ENCODE peak calls at places on chromosomes 11 and 22, in seven cellular contexts. M, K, C, L, U, O and F are unnamed samples.

GRCh38 chr22:22235564-22235963 is 9.0 kb upstream of the VPREB1 start:
- DNase-seq in M (peak; percentile 86), K (peak; percentile 59), C (no peak), L (no peak), U (no peak), O (no peak), F (no peak)

GRCh38 chr22:25488244-25489020 is 76.0 kb upstream of the GRK3 start:
- DNase-seq in M (no peak), K (peak; percentile 72), C (no peak), L (no peak), U (peak; percentile 64), O (no peak), F (peak; percentile 92)

GRCh38 chr11:63020671-63021255 is 5.1 kb upstream of the SLC22A8 start:
- DNase-seq in M (peak; percentile 93), K (no peak), C (no peak), L (no peak), U (no peak), O (no peak), F (no peak)

GRCh38 chr22:17970205-17970708 is 54.1 kb downstream of the MICAL3 start:
- DNase-seq in M (no peak), K (peak; percentile 35), C (no peak), L (no peak), U (no peak), O (no peak), F (peak; percentile 45)

GRCh38 chr11:110472858-110473257 is 43.1 kb downstream of the FDX1 start:
- DNase-seq in M (no peak), K (peak; percentile 59), C (no peak), L (no peak), U (no peak), O (no peak), F (no peak)

GRCh38 chr11:121416909-121417567 is 35.1 kb upstream of the SORL1 start:
- DNase-seq in M (no peak), K (peak; percentile 82), C (peak; percentile 67), L (peak; percentile 93), U (peak; percentile 91), O (peak; percentile 69), F (peak; percentile 97)

GRCh38 chr22:26860233-26860765 is 202.9 kb downstream of the MIAT start:
- DNase-seq in M (no peak), K (no peak), C (no peak), L (no peak), U (no peak), O (no peak), F (no peak)

GRCh38 chr11:2194877-2195755 is 23.5 kb upstream of the TH start:
- DNase-seq in M (peak; percentile 93), K (peak; percentile 32), C (no peak), L (no peak), U (no peak), O (no peak), F (peak; percentile 15)

GRCh38 chr11:104625246-104625645 is 273.0 kb downstream of the CASP12 start:
- DNase-seq in M (no peak), K (peak; percentile 61), C (no peak), L (no peak), U (no peak), O (no peak), F (peak; percentile 72)

GRCh38 chr11:132972565-132972964 is 559.7 kb downstream of the OPCML start:
- DNase-seq in M (no peak), K (no peak), C (no peak), L (no peak), U (no peak), O (no peak), F (no peak)

GRCh38 chr11:35484435-35484834 is 41.0 kb downstream of the PAMR1 start:
- DNase-seq in M (no peak), K (peak; percentile 79), C (no peak), L (no peak), U (no peak), O (no peak), F (peak; percentile 51)

GRCh38 chr11:834371-835316 is 1.9 kb downstream of the CD151 start:
- DNase-seq in M (no peak), K (peak; percentile 64), C (no peak), L (peak; percentile 94), U (peak; percentile 83), O (no peak), F (peak; percentile 69)

GRCh38 chr11:128981254-128981653 is 38.6 kb upstream of the TP53AIP1 start:
- DNase-seq in M (no peak), K (no peak), C (no peak), L (no peak), U (no peak), O (no peak), F (no peak)

GRCh38 chr22:43092085-43092484 is 2.9 kb upstream of the TTLL1 start:
- DNase-seq in M (no peak), K (no peak), C (no peak), L (no peak), U (no peak), O (no peak), F (no peak)

GRCh38 chr11:133842053-133842452 is 3.3 kb downstream of the SPATA19 start:
- DNase-seq in M (peak; percentile 70), K (no peak), C (no peak), L (no peak), U (no peak), O (no peak), F (no peak)

GRCh38 chr22:42645341-42645937 is 3.8 kb downstream of the CYB5R3 start:
- DNase-seq in M (no peak), K (peak; percentile 35), C (no peak), L (no peak), U (no peak), O (no peak), F (no peak)

GRCh38 chr11:46342237-46342636 is 5.0 kb upstream of the DGKZ start:
- DNase-seq in M (peak; percentile 83), K (no peak), C (no peak), L (no peak), U (no peak), O (no peak), F (no peak)

GRCh38 chr11:134038897-134039470 is 29.9 kb upstream of the JAM3 start:
- DNase-seq in M (no peak), K (peak; percentile 30), C (no peak), L (peak; percentile 81), U (no peak), O (no peak), F (no peak)

GRCh38 chr11:117946196-117946841 is 17.1 kb upstream of the TMPRSS13 start:
- DNase-seq in M (peak; percentile 24), K (no peak), C (no peak), L (no peak), U (no peak), O (no peak), F (no peak)

GRCh38 chr11:66543263-66544107 is 2.4 kb downstream of the ZDHHC24 start:
- DNase-seq in M (peak; percentile 88), K (peak; percentile 43), C (peak; percentile 85), L (no peak), U (peak; percentile 48), O (no peak), F (peak; percentile 46)

GRCh38 chr22:49724893-49725489 is 102.7 kb downstream of the BRD1 start:
- DNase-seq in M (peak; percentile 93), K (peak; percentile 45), C (peak; percentile 64), L (no peak), U (peak; percentile 36), O (no peak), F (peak; percentile 3)

GRCh38 chr11:17986711-17987220 is 26.1 kb downstream of the SERGEF start:
- DNase-seq in M (no peak), K (no peak), C (no peak), L (no peak), U (no peak), O (no peak), F (no peak)
- TF ChIP-seq CTCF in M (peak; percentile 39), K (no peak), C (no peak), L (no peak), U (no peak), O (no peak), F (peak; percentile 21)

DNA sequence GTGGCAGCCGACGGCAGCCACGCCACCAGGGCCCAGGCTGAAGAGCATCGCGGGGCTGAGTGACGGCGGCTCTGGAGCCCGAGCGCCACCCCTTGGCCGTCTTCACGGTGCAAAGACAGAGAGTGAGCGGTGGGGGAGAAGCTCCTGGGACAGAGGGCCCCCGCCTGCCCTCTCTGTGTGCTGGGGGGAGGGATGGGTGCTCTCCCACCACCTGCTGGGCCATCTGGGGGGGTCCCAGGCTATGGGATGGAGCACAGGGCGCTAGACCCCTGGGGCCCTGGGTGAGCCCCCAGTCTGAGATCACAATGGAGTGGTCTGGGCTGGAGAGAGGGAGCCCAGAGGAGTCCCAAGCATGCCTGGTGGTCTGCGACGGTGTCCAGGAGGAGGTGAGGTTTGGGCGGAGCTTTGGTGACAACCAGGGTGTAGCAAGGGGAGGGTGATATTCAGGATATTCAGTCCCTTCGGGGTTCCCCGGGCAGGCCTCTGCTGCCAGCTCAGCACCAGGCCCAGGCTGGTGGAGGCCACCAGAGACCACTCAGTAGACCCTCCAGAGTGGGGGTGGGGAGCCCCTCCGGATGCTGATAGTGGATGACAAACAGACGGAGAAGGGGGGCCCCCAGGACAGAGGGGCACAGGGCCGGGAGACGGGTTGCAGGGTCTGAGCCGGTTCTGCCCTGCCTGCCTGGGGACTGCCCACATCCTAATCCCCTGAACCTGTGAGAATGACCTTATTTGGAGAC is 78.1 kb upstream of the PRR5 start:
- DNase-seq in M (peak; percentile 79), K (peak; percentile 40), C (peak; percentile 29), L (no peak), U (no peak), O (no peak), F (no peak)
- TF ChIP-seq CTCF in M (peak; percentile 73), K (peak; percentile 73), C (peak; percentile 41), L (no peak), U (no peak), O (peak; percentile 14), F (peak; percentile 69)

DNA sequence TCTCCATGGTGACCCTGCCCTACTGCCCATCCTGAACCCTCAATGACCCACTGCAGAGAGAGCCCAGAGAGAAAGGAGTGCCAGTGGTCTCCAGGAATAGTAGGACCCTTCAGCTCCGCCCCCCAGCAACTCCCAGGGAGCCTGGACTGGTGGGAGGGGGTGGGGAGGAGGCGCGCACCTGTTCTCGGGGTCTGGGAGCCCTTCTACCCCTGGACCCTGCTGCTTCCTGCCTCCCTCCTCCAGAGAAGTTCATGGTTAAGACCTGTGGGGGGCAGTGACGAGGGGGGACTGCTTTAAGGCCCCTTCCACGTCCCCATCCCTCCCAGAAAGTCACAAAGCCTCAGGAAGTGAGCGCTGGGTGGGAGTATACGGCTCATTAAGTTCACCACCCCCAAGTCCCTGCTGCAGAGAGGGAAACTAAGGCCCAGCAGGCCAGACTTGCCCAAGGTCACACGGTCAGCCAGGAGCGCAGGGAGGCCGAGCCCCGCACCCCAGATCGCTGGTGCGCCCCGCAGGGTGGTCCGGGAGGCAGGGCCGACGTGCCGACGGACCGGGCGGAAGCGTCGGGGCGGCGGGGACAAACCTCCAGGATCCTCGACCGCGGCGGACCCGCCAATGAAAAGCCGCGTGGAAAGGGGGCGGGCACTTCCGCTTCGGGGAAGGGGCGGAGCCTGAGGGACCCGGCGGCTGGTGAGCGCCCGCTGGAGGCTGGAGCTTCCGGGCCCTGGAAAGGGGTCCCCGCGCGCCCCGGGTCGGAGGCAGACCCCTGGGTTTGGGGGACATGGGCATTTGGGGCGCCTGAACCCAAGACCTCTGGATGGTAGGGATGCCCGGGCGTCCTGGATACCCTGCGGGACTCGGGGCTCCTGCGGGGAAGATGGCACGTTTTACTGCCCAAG is at the start of the genes NUDT22 and TRPT1:
- DNase-seq in M (peak; percentile 97), K (peak; percentile 74), C (peak; percentile 92), L (peak; percentile 96), U (peak; percentile 91), O (no peak), F (peak; percentile 77)
- TF ChIP-seq CTCF in M (peak; percentile 38), K (peak; percentile 35), C (peak; percentile 35), L (peak; percentile 18), U (no peak), O (peak; percentile 32), F (peak; percentile 29)

DNA sequence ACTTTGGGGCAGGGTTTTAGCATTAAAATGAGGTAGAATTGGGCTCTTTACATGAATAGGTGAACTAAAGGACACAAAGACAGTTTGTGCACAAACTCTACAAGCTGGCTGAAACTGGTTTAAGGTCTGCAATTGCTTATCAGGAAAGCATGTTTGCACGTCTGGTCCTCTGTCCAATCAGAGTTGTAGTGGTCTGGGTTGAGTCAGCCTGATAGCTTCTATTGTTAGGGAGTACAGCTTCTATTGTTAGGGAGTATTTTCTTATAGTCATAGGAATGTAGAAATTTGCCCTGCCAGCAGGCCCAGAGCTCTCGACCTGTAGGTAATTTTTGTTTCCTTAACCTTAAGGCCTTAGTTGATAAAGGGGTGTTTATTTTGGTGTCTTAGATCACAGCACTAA is 1422.4 kb downstream of the LRRC4C start:
- DNase-seq in M (no peak), K (no peak), C (no peak), L (no peak), U (no peak), O (no peak), F (no peak)
- TF ChIP-seq CTCF in M (no peak), K (no peak), C (no peak), L (no peak), U (no peak), O (no peak), F (no peak)